ENCODE peak calls at places on chromosomes 7 and 10, in seven cellular contexts. E is neuronal stem cell, R is mesenchymal stem cell, X is H9, N is IMR-90, W is trophoblast cell, H is H1. S is an unnamed sample.

GRCh38 chr10:3419719-3420495 is 247.3 kb upstream of the PITRM1 start:
- DNase-seq in E (no peak), R (no peak), X (no peak), N (no peak), W (no peak), H (no peak), S (no peak)

GRCh38 chr7:101089876-101090275 is 4.6 kb downstream of the TRIM56 start:
- DNase-seq in E (no peak), R (no peak), X (no peak), N (no peak), W (no peak), H (no peak), S (no peak)

GRCh38 chr7:106111671-106112117 is 418 bp downstream of the SYPL1 start:
- DNase-seq in E (no peak), R (peak), X (no peak), N (no peak), W (peak), H (no peak), S (peak)

GRCh38 chr7:117862378-117862777 is 10.9 kb downstream of the CTTNBP2 start:
- DNase-seq in E (no peak), R (no peak), X (no peak), N (no peak), W (no peak), H (no peak), S (no peak)

GRCh38 chr7:106848851-106849442 is 16.1 kb upstream of the PIK3CG start:
- DNase-seq in E (no peak), R (peak), X (no peak), N (peak), W (no peak), H (no peak), S (peak)

GRCh38 chr10:1515780-1516491 is 221.4 kb downstream of the ADARB2 start:
- DNase-seq in E (no peak), R (no peak), X (no peak), N (no peak), W (no peak), H (no peak), S (no peak)

GRCh38 chr7:158323741-158324396 is 263.8 kb downstream of the PTPRN2 start:
- DNase-seq in E (no peak), R (no peak), X (peak), N (no peak), W (no peak), H (no peak), S (no peak)

GRCh38 chr7:135204271-135204872 is 7.0 kb downstream of the WDR91 start:
- DNase-seq in E (no peak), R (peak), X (no peak), N (peak), W (no peak), H (no peak), S (no peak)

GRCh38 chr7:127678330-127678729 is 26.3 kb downstream of the SND1 start:
- DNase-seq in E (no peak), R (no peak), X (no peak), N (no peak), W (no peak), H (no peak), S (no peak)

GRCh38 chr7:94615641-94616040 is 40.3 kb downstream of the SGCE start:
- DNase-seq in E (no peak), R (no peak), X (no peak), N (no peak), W (no peak), H (no peak), S (no peak)

GRCh38 chr7:143299840-143300239 is 11.7 kb downstream of the CASP2 start:
- DNase-seq in E (no peak), R (peak), X (peak), N (no peak), W (peak), H (no peak), S (peak)

DNA sequence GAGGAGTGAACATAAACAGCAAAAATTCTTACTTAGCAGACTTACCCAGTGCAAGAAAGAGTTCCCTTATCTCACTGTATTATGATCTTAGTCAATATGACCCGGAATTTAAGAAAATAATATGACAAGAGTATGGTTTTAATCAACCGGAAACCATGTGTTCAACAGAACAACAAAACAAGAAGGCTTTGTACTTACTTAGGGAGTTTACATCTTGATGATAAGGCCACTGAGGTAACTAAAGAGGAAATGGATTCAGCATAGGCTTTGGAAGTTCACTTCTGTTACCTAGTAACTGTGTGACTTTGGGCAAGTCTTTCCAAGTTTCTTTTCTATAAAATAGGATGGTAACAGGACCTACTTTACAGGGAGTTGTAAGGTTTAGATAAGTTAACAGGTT is 7.4 kb upstream of the FAS start:
- DNase-seq in E (no peak), R (no peak), X (no peak), N (peak), W (no peak), H (no peak), S (no peak)
- H3K27ac ChIP-seq in E (no peak), R (no peak), X (no peak), N (no peak), W (no peak), H (no peak), S (no peak)

DNA sequence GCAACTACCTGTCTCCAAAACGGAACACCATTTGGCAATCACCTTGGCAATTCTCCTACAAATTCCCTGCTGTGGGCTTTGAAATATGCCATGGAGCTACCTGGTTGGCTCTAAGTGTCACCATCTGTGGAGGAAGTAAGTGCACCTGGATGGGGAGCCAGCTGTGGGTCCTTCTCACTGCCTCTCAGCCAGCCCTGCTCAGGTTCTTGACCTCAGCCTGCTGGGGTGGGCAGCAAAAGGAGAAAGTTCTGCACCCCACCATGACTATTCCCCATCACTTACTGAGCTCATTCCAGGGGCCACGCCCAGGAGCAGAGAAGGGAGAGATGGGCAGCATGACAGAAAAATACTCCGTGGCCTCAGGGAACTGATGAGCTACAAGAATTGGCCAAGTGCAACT is 158.7 kb downstream of the TNS3 start:
- DNase-seq in E (no peak), R (no peak), X (no peak), N (no peak), W (no peak), H (no peak), S (no peak)
- H2BK120ac ChIP-seq in E (no peak), R (no peak), X (no peak), N (no peak), W (no peak), H (no peak), S (no peak)

GRCh38 chr10:34102237-34102673 is 712.8 kb downstream of the PARD3 start:
- DNase-seq in E (no peak), R (peak), X (no peak), N (peak), W (peak), H (no peak), S (no peak)
- H3K27ac ChIP-seq in E (no peak), R (no peak), X (no peak), N (peak), W (no peak), H (no peak), S (peak)

DNA sequence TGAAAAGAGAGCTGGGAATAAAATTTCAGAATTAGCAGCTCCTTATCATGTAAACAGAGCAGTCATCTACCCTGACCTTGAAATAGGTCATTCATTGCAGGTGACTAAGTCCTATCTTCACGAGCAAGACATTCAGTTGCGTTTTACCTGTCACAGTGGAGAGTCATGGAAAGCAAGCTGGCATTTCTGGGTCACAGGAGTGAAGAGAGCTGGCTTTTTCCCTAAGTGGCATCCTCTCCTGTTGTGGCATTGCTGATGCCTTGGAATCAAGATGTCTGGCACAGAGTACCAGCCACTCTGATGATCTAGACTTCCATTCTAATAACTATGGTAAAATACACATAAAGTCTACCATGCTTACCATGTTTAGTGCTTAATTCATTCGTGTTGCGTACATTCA is 70.8 kb downstream of the SCRN1 start:
- DNase-seq in E (no peak), R (no peak), X (no peak), N (no peak), W (no peak), H (no peak), S (no peak)
- H2BK120ac ChIP-seq in E (no peak), R (no peak), X (no peak), N (no peak), W (no peak), H (no peak), S (no peak)